ENCODE peak calls at places on chromosomes 5 and 9, in seven cellular contexts. P is dorsolateral prefrontal cortex; F is activated CD4-positive, alpha-beta T cell treated with anti-CD3 and anti-CD28 coated beads for 4 hours; D is activated CD8-positive, alpha-beta memory T cell treated with anti-CD3 and anti-CD28 coated beads, Interleukin-2, amount 10 ng/mL, durations not matched to agents 7 days and 5 days; X is stimulated activated naive CD4-positive, alpha-beta T cell; E is NCI-H1436; Y is fibroblast of lung. A is an unnamed sample.

GRCh38 chr5:178230879-178231735 is 1.5 kb downstream of the PHYKPL start:
- DNase-seq in P (no peak), F (no peak), D (no peak), X (no peak), E (no peak), Y (peak; percentile 48), A (no peak)

GRCh38 chr9:122354536-122355199 is 16.2 kb upstream of the PTGS1 start:
- DNase-seq in P (no peak), F (no peak), D (no peak), X (no peak), E (no peak), Y (no peak), A (peak; percentile 16)

GRCh38 chr5:71586052-71586940 is 844 bp upstream of the MCCC2 start:
- DNase-seq in P (no peak), F (no peak), D (peak; percentile 49), X (peak; percentile 26), E (no peak), Y (peak; percentile 39), A (no peak)

GRCh38 chr9:73269430-73270101 is 117.9 kb downstream of the ANXA1 start:
- DNase-seq in P (no peak), F (no peak), D (no peak), X (no peak), E (no peak), Y (peak; percentile 27), A (no peak)

GRCh38 chr5:96778409-96778808 is 29.3 kb downstream of the ERAP1 start:
- DNase-seq in P (no peak), F (no peak), D (no peak), X (no peak), E (no peak), Y (no peak), A (no peak)

GRCh38 chr5:73558950-73559349 is 6.5 kb downstream of the ANKRA2 start:
- DNase-seq in P (no peak), F (no peak), D (no peak), X (no peak), E (no peak), Y (no peak), A (no peak)

GRCh38 chr5:78611161-78611605 is 37.4 kb downstream of the LHFPL2 start:
- DNase-seq in P (no peak), F (no peak), D (peak; percentile 32), X (no peak), E (no peak), Y (no peak), A (no peak)

GRCh38 chr9:121569266-121569648 is 69.6 kb upstream of the GGTA1 start:
- DNase-seq in P (no peak), F (no peak), D (no peak), X (no peak), E (no peak), Y (no peak), A (no peak)

GRCh38 chr5:64166201-64166959 is 737 bp downstream of the RNF180 start:
- DNase-seq in P (peak; percentile 37), F (no peak), D (no peak), X (no peak), E (no peak), Y (no peak), A (peak; percentile 54)

GRCh38 chr9:79896390-79896789 is 324.6 kb downstream of the TLE4 start:
- DNase-seq in P (no peak), F (no peak), D (no peak), X (no peak), E (no peak), Y (no peak), A (no peak)

GRCh38 chr9:136311433-136312375 is 7.8 kb upstream of the CCDC187 start:
- DNase-seq in P (no peak), F (no peak), D (no peak), X (no peak), E (peak; percentile 77), Y (no peak), A (no peak)

GRCh38 chr9:37471942-37472679 is 6.9 kb upstream of the ZBTB5 start:
- DNase-seq in P (no peak), F (no peak), D (no peak), X (no peak), E (no peak), Y (peak; percentile 74), A (no peak)

GRCh38 chr9:87909310-87910041 is 8.3 kb upstream of the SPATA31C1 start:
- DNase-seq in P (no peak), F (no peak), D (no peak), X (no peak), E (no peak), Y (no peak), A (no peak)

GRCh38 chr5:53037141-53037859 is 48.1 kb downstream of the ITGA2 start:
- DNase-seq in P (no peak), F (no peak), D (no peak), X (no peak), E (no peak), Y (peak; percentile 91), A (no peak)

GRCh38 chr9:137757613-137758029 is 120.0 kb upstream of the CACNA1B start:
- DNase-seq in P (no peak), F (no peak), D (peak; percentile 74), X (no peak), E (no peak), Y (peak; percentile 77), A (no peak)

GRCh38 chr5:80960531-80961375 is 590 bp downstream of the RASGRF2 start:
- DNase-seq in P (peak; percentile 45), F (peak; percentile 48), D (peak; percentile 61), X (peak; percentile 39), E (no peak), Y (peak; percentile 47), A (no peak)

GRCh38 chr5:107831612-107832395 is 161.1 kb upstream of the EFNA5 start:
- DNase-seq in P (no peak), F (no peak), D (no peak), X (no peak), E (no peak), Y (peak; percentile 63), A (no peak)

GRCh38 chr9:87497604-87498045 is at the start of gene DAPK1:
- DNase-seq in P (peak; percentile 62), F (no peak), D (no peak), X (no peak), E (no peak), Y (peak; percentile 34), A (no peak)

GRCh38 chr5:68932830-68933434 is 160.9 kb upstream of the SLC30A5 start:
- DNase-seq in P (no peak), F (no peak), D (no peak), X (no peak), E (no peak), Y (no peak), A (no peak)

GRCh38 chr9:121645853-121646807 is 5.3 kb upstream of the DAB2IP start:
- DNase-seq in P (no peak), F (no peak), D (no peak), X (no peak), E (no peak), Y (no peak), A (no peak)

GRCh38 chr5:140339636-140340035 is 6.8 kb downstream of the HBEGF start:
- DNase-seq in P (no peak), F (no peak), D (peak; percentile 53), X (no peak), E (no peak), Y (no peak), A (no peak)

GRCh38 chr9:31715250-31715649 is 669.2 kb upstream of the ACO1 start:
- DNase-seq in P (no peak), F (no peak), D (no peak), X (no peak), E (no peak), Y (no peak), A (no peak)

GRCh38 chr5:3177338-3177737 is 418.3 kb upstream of the IRX1 start:
- DNase-seq in P (no peak), F (no peak), D (no peak), X (no peak), E (no peak), Y (no peak), A (no peak)

GRCh38 chr5:150066901-150067396 is 19.4 kb downstream of the CSF1R start:
- DNase-seq in P (no peak), F (no peak), D (no peak), X (no peak), E (no peak), Y (peak; percentile 60), A (no peak)

GRCh38 chr9:811101-811531 is 30.4 kb upstream of the DMRT1 start:
- DNase-seq in P (no peak), F (no peak), D (no peak), X (no peak), E (no peak), Y (peak; percentile 3), A (no peak)

GRCh38 chr5:1151316-1151715 is 39.5 kb upstream of the SLC12A7 start:
- DNase-seq in P (no peak), F (no peak), D (no peak), X (no peak), E (no peak), Y (no peak), A (no peak)

GRCh38 chr5:14505310-14506140 is 76.1 kb upstream of the OTULINL start:
- DNase-seq in P (no peak), F (no peak), D (no peak), X (no peak), E (no peak), Y (no peak), A (no peak)